ENCODE peak calls at places on chromosomes 3 and 15, in four cellular contexts. Q, H, S and E are unnamed samples.

GRCh38 chr3:111012388-111013248 is 59.0 kb upstream of the NECTIN3 start:
- DNase-seq in Q (no peak), H (no peak), S (peak; percentile 9), E (no peak)

GRCh38 chr3:164641071-164641470 is 437.2 kb downstream of the SI start:
- DNase-seq in Q (no peak), H (peak; percentile 3), S (no peak), E (no peak)

GRCh38 chr3:116111765-116112164 is 333.5 kb downstream of the LSAMP start:
- DNase-seq in Q (no peak), H (no peak), S (no peak), E (no peak)

GRCh38 chr15:58932791-58933310 is 628 bp downstream of the SLTM start:
- DNase-seq in Q (no peak), H (no peak), S (no peak), E (no peak)

GRCh38 chr3:52015431-52016256 is 19.9 kb upstream of the RPL29 start:
- DNase-seq in Q (no peak), H (no peak), S (no peak), E (no peak)

GRCh38 chr3:169660709-169661566 is 2.6 kb downstream of the MECOM start:
- DNase-seq in Q (no peak), H (peak; percentile 49), S (peak; percentile 27), E (no peak)

GRCh38 chr3:130488769-130489450 is 28.1 kb upstream of the COL6A6 start:
- DNase-seq in Q (no peak), H (no peak), S (no peak), E (no peak)

GRCh38 chr15:85581495-85581894 is 201.1 kb downstream of the AKAP13 start:
- DNase-seq in Q (peak; percentile 74), H (no peak), S (no peak), E (no peak)

GRCh38 chr3:197181751-197182150 is 116.7 kb downstream of the DLG1 start:
- DNase-seq in Q (no peak), H (no peak), S (no peak), E (no peak)

GRCh38 chr3:129001101-129001816 is at the start of gene EFCC1:
- DNase-seq in Q (peak; percentile 82), H (no peak), S (peak; percentile 72), E (no peak)

DNA sequence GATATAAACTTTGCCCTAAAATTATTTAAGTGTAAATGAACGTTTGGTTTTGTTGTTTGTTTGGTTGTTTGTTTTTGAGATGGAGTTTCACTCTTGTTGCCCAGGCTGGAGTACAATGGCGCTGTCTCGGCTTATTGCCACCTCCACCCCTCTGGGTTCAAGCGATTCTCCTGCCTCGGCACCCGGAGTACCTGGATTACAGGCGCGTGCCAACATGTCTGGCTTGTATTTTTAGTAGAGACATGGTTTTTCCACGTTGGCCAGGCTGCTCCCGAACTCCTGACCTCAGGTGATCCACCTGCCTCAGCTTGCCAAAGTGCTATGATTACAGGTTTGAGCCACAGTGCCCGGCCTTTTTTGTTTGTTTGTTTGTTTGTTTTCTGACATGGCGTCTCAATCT is 87.9 kb upstream of the CHD2 start:
- DNase-seq in Q (no peak), H (no peak), S (no peak), E (no peak)
- H3K4me3 ChIP-seq in Q (no peak overlapping the region), H (no peak overlapping the region), S (no peak overlapping the region), E (no peak overlapping the region)

GRCh38 chr3:42497009-42497731 is 5.3 kb upstream of the VIPR1 start:
- DNase-seq in Q (no peak), H (peak; percentile 79), S (peak; percentile 51), E (peak; percentile 30)
- H3K4me3 ChIP-seq in Q (no peak overlapping the region), H (no peak overlapping the region), S (no peak overlapping the region), E (no peak overlapping the region)

DNA sequence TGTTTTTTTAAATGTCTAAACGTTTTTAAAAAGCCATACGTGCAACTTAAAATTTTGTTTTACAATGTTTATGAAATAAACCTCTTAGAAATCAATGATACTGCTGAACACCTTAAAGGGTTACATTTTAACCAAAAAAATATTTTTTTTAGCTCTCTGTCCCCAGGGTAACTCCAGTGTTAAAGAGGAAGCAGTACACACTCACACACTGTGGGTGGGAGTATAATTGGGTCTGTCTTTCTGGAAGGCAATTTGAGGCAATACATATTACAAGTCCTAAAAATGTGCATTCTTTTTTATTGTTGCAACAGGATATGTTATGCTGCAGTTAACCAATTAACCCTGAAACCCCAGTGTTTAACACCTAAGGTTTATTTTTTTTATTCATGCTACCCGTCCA is 34.1 kb downstream of the WHAMM start:
- DNase-seq in Q (no peak), H (no peak), S (no peak), E (no peak)
- H3K4me3 ChIP-seq in Q (no peak overlapping the region), H (no peak overlapping the region), S (no peak overlapping the region), E (no peak overlapping the region)

DNA sequence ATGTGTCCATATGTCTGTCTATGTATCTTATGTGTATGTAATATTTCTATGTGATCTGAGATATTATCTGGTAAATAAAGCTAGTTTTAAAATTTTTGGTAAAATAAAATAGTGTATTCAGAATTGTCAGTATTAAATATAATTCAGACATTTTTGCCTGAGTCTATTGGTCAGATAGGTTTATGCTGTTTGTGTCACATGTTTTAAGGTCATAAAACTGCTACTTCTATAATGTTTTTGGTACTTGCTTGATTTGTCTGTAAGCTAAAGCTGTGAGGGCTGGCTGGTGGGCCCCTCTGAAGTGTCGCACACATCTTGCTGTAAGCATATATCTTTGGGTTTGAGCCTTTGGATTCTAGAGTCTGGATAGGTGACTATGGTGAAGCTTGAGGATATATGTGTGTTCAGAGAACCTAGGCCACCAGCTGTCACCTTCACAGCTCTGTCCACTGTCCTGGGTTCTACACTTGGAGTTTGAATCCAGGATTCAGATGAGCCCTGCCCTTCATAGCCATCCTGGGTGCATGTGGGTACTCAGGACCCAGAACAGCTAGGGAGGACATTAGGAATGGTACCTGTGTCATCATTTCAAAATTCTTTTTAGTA is 71.8 kb upstream of the STRIT1 start:
- DNase-seq in Q (no peak), H (no peak), S (no peak), E (no peak)
- H3K4me3 ChIP-seq in Q (no peak overlapping the region), H (no peak overlapping the region), S (no peak overlapping the region), E (no peak overlapping the region)

GRCh38 chr3:127750226-127751031 is 71.9 kb downstream of the MGLL start:
- DNase-seq in Q (no peak), H (no peak), S (no peak), E (peak; percentile 48)
- H3K4me3 ChIP-seq in Q (no peak overlapping the region), H (no peak overlapping the region), S (no peak overlapping the region), E (no peak overlapping the region)